ENCODE peak calls at places on chromosomes 3 and 15, in six cellular contexts. Y is GM23338, O is PC-3, M is SK-N-SH, H is hepatocyte, P is HCT116. C is an unnamed sample.

GRCh38 chr3:94735354-94735753 is 672.5 kb downstream of the NSUN3 start:
- DNase-seq in M (no peak), O (peak; percentile 72), P (no peak), Y (no peak), H (no peak), C (no peak)

GRCh38 chr3:197736491-197737318 is at the start of gene RUBCN:
- DNase-seq in P (peak; percentile 85), O (peak; percentile 97), H (peak; percentile 98), Y (peak; percentile 99), M (peak; percentile 98), C (peak; percentile 99)

GRCh38 chr3:192885374-192885773 is 32.3 kb downstream of the MB21D2 start:
- DNase-seq in Y (no peak), P (no peak), O (no peak), H (no peak), M (peak; percentile 21), C (no peak)

GRCh38 chr3:98482717-98483482 is 14.6 kb upstream of the OR5K2 start:
- DNase-seq in H (no peak), P (peak; percentile 67), Y (no peak), O (peak; percentile 77), M (no peak), C (peak; percentile 87)

GRCh38 chr15:78065973-78066946 is 11.3 kb downstream of the TBC1D2B start:
- DNase-seq in H (no peak), M (no peak), P (no peak), O (no peak), Y (no peak), C (no peak)

GRCh38 chr15:34610388-34610787 is 26.9 kb upstream of the GOLGA8B start:
- DNase-seq in Y (peak; percentile 52), H (no peak), M (no peak), P (peak; percentile 6), O (peak; percentile 56), C (no peak)

GRCh38 chr3:124557433-124558232 is 172.6 kb upstream of the UMPS start:
- DNase-seq in H (no peak), Y (no peak), M (peak; percentile 27), P (no peak), O (peak; percentile 59), C (peak; percentile 20)

GRCh38 chr3:104273046-104273649 is 1093.6 kb upstream of the ALCAM start:
- DNase-seq in M (no peak), Y (peak; percentile 74), P (peak; percentile 19), H (peak; percentile 16), O (peak; percentile 69), C (no peak)

GRCh38 chr3:186847437-186847836 is 4.9 kb downstream of the ADIPOQ start:
- DNase-seq in M (no peak), P (no peak), Y (no peak), H (no peak), O (no peak), C (no peak)

GRCh38 chr15:35305906-35306305 is 220.8 kb upstream of the NANOGP8 start:
- DNase-seq in O (peak; percentile 64), H (peak; percentile 44), Y (no peak), M (no peak), P (peak; percentile 23), C (peak; percentile 2)

GRCh38 chr3:117035785-117036184 is 326.2 kb downstream of the TUSC7 start:
- DNase-seq in P (no peak), O (no peak), Y (peak; percentile 40), M (peak; percentile 53), H (peak; percentile 20), C (no peak)

GRCh38 chr3:179929091-179929529 is 107.6 kb downstream of the PEX5L start:
- DNase-seq in H (peak; percentile 68), Y (peak; percentile 78), P (peak; percentile 37), M (peak; percentile 56), O (peak; percentile 73), C (no peak)

GRCh38 chr3:66033241-66034138 is 5.2 kb downstream of the MAGI1 start:
- DNase-seq in O (no peak), M (no peak), P (no peak), Y (no peak), H (no peak), C (no peak)

GRCh38 chr3:135989247-135989646 is 23.7 kb downstream of the PPP2R3A start:
- DNase-seq in Y (no peak), H (no peak), P (no peak), O (no peak), M (no peak), C (no peak)

GRCh38 chr3:14096742-14097141 is 27.9 kb downstream of the CHCHD4 start:
- DNase-seq in O (peak; percentile 25), Y (no peak), M (no peak), P (no peak), H (no peak), C (no peak)

GRCh38 chr3:70982700-70983140 is 600.8 kb downstream of the FOXP1 start:
- DNase-seq in O (peak; percentile 97), Y (peak; percentile 54), M (no peak), H (peak; percentile 69), P (peak; percentile 71), C (peak; percentile 65)

GRCh38 chr3:65706786-65707568 is 331.7 kb downstream of the MAGI1 start:
- DNase-seq in P (no peak), H (no peak), Y (no peak), M (no peak), O (no peak), C (no peak)

GRCh38 chr3:149703474-149703873 is 45.6 kb upstream of the WWTR1 start:
- DNase-seq in O (no peak), M (no peak), H (no peak), P (no peak), Y (no peak), C (no peak)

GRCh38 chr3:126618760-126619159 is 36.2 kb downstream of the TXNRD3 start:
- DNase-seq in P (no peak), Y (no peak), O (no peak), M (no peak), H (no peak), C (no peak)

GRCh38 chr15:63588826-63589225 is 8.4 kb upstream of the FBXL22 start:
- DNase-seq in H (no peak), P (no peak), O (no peak), Y (no peak), M (no peak), C (no peak)

GRCh38 chr3:45592830-45593707 is 1.5 kb upstream of the LIMD1 start:
- DNase-seq in Y (peak; percentile 98), M (peak; percentile 90), P (peak; percentile 78), H (peak; percentile 94), O (peak; percentile 93), C (peak; percentile 81)

GRCh38 chr15:65083262-65083701 is 6.7 kb downstream of the KBTBD13 start:
- DNase-seq in H (no peak), M (no peak), P (no peak), Y (peak; percentile 75), O (no peak), C (no peak)

GRCh38 chr3:56810912-56811544 is 9.3 kb upstream of the ARHGEF3 start:
- DNase-seq in M (no peak), H (peak; percentile 37), O (peak; percentile 81), P (no peak), Y (no peak), C (peak; percentile 60)

DNA sequence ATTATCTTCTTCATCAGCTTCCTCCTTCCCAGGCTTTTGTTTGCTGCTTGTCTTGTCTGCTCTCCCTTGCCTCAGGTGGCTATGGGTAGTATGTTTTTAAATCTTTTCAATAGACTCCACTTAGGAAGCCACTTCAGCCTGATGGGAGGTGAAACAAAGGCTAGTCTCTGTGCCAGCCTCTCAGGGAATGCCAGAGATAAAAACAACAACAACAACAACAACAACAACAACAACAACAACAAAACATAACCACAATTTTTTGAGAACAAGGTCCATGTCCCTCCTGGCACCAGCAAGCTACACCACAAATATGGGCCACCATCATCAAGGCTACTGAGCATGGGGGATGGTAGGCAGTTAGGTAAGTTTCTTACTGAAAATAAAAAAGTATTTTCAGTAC is 64.8 kb upstream of the UBP1 start:
- DNase-seq in O (no peak), P (no peak), H (no peak), M (no peak), Y (no peak), C (no peak)
- H3K36me3 ChIP-seq in O (peaks cover 15% of the 10 kb centered on the region), P (no peaks in the 10 kb centered on the region), H (peaks cover 3% of the 10 kb centered on the region), M (peaks cover 16% of the 10 kb centered on the region), Y (peaks cover 25% of the 10 kb centered on the region), C (no peaks in the 10 kb centered on the region)

GRCh38 chr15:38631126-38632075 is 66.8 kb upstream of the RASGRP1 start:
- DNase-seq in P (no peak), M (no peak), H (no peak), Y (no peak), O (no peak), C (no peak)

GRCh38 chr15:38636597-38636996 is 72.0 kb upstream of the RASGRP1 start:
- DNase-seq in Y (no peak), P (no peak), O (no peak), M (no peak), H (no peak), C (no peak)

GRCh38 chr15:38638841-38639240 is 74.2 kb upstream of the RASGRP1 start:
- DNase-seq in P (no peak), M (no peak), H (no peak), Y (no peak), O (no peak), C (no peak)

GRCh38 chr15:38635170-38635569 is 70.6 kb upstream of the RASGRP1 start:
- DNase-seq in H (no peak), P (no peak), Y (no peak), O (no peak), M (no peak), C (no peak)
- H3K9me2 ChIP-seq in H (no peaks in the 10 kb centered on the region), P (no peaks in the 10 kb centered on the region), Y (peaks cover 3% of the 10 kb centered on the region), O (no peaks in the 10 kb centered on the region), M (no peaks in the 10 kb centered on the region), C (no peaks in the 10 kb centered on the region)

GRCh38 chr15:75234191-75234810 is 23.8 kb upstream of the GOLGA6C start:
- DNase-seq in O (no peak), P (no peak), Y (no peak), H (no peak), M (no peak), C (no peak)
- H3K27me3 ChIP-seq in O (no peaks in the 10 kb centered on the region), P (no peaks in the 10 kb centered on the region), Y (no peaks in the 10 kb centered on the region), H (no peaks in the 10 kb centered on the region), M (peaks cover 13% of the 10 kb centered on the region), C (peaks cover 60% of the 10 kb centered on the region)

GRCh38 chr15:70670680-70671079 is 92.7 kb downstream of the UACA start:
- DNase-seq in H (no peak), O (peak; percentile 26), M (no peak), P (no peak), Y (no peak), C (no peak)

GRCh38 chr15:70672081-70672480 is 91.3 kb downstream of the UACA start:
- DNase-seq in M (no peak), Y (no peak), P (no peak), O (no peak), H (no peak), C (no peak)

GRCh38 chr15:70665599-70665998 is 97.8 kb downstream of the UACA start:
- DNase-seq in Y (no peak), H (no peak), O (no peak), M (no peak), P (no peak), C (no peak)

GRCh38 chr15:70669006-70669602 is 94.3 kb downstream of the UACA start:
- DNase-seq in O (no peak), M (no peak), Y (no peak), H (no peak), P (no peak), C (no peak)

DNA sequence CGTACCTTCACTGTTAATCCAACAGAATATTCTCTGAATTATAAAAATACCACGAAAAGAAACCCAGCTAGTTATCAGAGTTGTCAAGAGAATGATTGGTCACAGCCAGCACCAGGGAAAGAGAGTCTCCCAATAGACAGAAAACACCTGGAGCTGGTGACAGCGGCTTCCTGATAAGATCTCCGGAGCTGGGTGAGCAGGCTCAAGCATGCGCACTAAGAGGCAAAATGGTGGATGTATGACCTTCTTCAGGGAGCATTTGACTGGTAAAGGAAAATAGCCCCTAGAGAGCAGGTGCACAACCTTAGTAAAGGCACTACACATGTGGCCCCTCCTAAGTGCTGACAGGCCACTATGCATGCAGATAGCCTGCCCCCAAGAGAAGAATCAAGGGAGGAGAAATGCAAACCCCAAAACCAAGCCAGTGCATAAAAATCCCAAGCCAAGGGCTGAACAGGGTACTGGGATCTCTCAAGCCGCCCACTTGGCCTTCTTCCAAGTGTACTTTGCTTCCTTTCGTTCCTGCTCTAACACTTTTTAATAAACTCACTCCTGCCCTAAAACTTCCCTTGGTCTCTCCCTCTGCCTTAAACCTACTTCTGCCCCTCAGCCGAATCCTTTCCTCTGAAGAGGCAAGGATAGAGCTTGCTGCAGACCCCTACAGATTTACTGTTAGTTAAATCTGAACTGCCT is 93.2 kb downstream of the UACA start:
- DNase-seq in P (no peak), M (peak; percentile 4), H (peak; percentile 25), Y (no peak), O (no peak), C (no peak)
- H3K36me3 ChIP-seq in P (peaks cover 13% of the 10 kb centered on the region), M (peaks cover 42% of the 10 kb centered on the region), H (no peaks in the 10 kb centered on the region), Y (no peaks in the 10 kb centered on the region), O (peaks cover 14% of the 10 kb centered on the region), C (peaks cover 10% of the 10 kb centered on the region)